ENCODE peak calls at places on chromosomes 11 and 22, in nine cellular contexts. One of them, this sample, is unnamed.

GRCh38 chr11:75718406-75719088 is 909 bp downstream of the MOGAT2 start:
- DNase-seq in fibroblast of lung: no peak
- DNase-seq in activated gamma-delta T cell treated with anti-CD3 and anti-CD28 coated beads, Interleukin-2, amount 50 U/mL, for 16 hours: no peak
- DNase-seq in stimulated activated naive CD4-positive, alpha-beta T cell: no peak
- DNase-seq in spleen: no peak
- DNase-seq in activated T-helper 1 cell treated with anti-CD3 and anti-CD28 coated beads, Interleukin-12 subunit alpha, Interleukin-12 subunit beta, Interleukin-2, Interleukin-4 antibody, amounts not matched to agents 30 ng/mL and 10 ng/mL and 1 ng/mL, durations not matched to agents 14 hours and 24 hours and 36 hours: no peak
- DNase-seq in left ventricle myocardium inferior: no peak
- DNase-seq in globus pallidus: no peak
- DNase-seq in activated CD4-positive, CD25-positive, alpha-beta regulatory T cell treated with anti-CD3 and anti-CD28 coated beads, Interleukin-2, amount 50 U/mL, for 16 hours: no peak
- DNase-seq in this sample: no peak

GRCh38 chr11:70088735-70089250 is 10.7 kb downstream of the ANO1 start:
- DNase-seq in fibroblast of lung: no peak
- DNase-seq in activated gamma-delta T cell treated with anti-CD3 and anti-CD28 coated beads, Interleukin-2, amount 50 U/mL, for 16 hours: no peak
- DNase-seq in stimulated activated naive CD4-positive, alpha-beta T cell: no peak
- DNase-seq in spleen: no peak
- DNase-seq in activated T-helper 1 cell treated with anti-CD3 and anti-CD28 coated beads, Interleukin-12 subunit alpha, Interleukin-12 subunit beta, Interleukin-2, Interleukin-4 antibody, amounts not matched to agents 30 ng/mL and 10 ng/mL and 1 ng/mL, durations not matched to agents 14 hours and 24 hours and 36 hours: no peak
- DNase-seq in left ventricle myocardium inferior: no peak
- DNase-seq in globus pallidus: no peak
- DNase-seq in activated CD4-positive, CD25-positive, alpha-beta regulatory T cell treated with anti-CD3 and anti-CD28 coated beads, Interleukin-2, amount 50 U/mL, for 16 hours: no peak
- DNase-seq in this sample: no peak

GRCh38 chr11:22454461-22454860 is 116.3 kb downstream of the SLC17A6 start:
- DNase-seq in fibroblast of lung: peak
- DNase-seq in activated gamma-delta T cell treated with anti-CD3 and anti-CD28 coated beads, Interleukin-2, amount 50 U/mL, for 16 hours: no peak
- DNase-seq in stimulated activated naive CD4-positive, alpha-beta T cell: no peak
- DNase-seq in spleen: no peak
- DNase-seq in activated T-helper 1 cell treated with anti-CD3 and anti-CD28 coated beads, Interleukin-12 subunit alpha, Interleukin-12 subunit beta, Interleukin-2, Interleukin-4 antibody, amounts not matched to agents 30 ng/mL and 10 ng/mL and 1 ng/mL, durations not matched to agents 14 hours and 24 hours and 36 hours: no peak
- DNase-seq in left ventricle myocardium inferior: no peak
- DNase-seq in globus pallidus: no peak
- DNase-seq in activated CD4-positive, CD25-positive, alpha-beta regulatory T cell treated with anti-CD3 and anti-CD28 coated beads, Interleukin-2, amount 50 U/mL, for 16 hours: no peak
- DNase-seq in this sample: no peak

GRCh38 chr22:17120281-17120680 is 879 bp downstream of the TMEM121B start:
- DNase-seq in fibroblast of lung: peak
- DNase-seq in activated gamma-delta T cell treated with anti-CD3 and anti-CD28 coated beads, Interleukin-2, amount 50 U/mL, for 16 hours: peak
- DNase-seq in stimulated activated naive CD4-positive, alpha-beta T cell: no peak
- DNase-seq in spleen: peak
- DNase-seq in activated T-helper 1 cell treated with anti-CD3 and anti-CD28 coated beads, Interleukin-12 subunit alpha, Interleukin-12 subunit beta, Interleukin-2, Interleukin-4 antibody, amounts not matched to agents 30 ng/mL and 10 ng/mL and 1 ng/mL, durations not matched to agents 14 hours and 24 hours and 36 hours: peak
- DNase-seq in left ventricle myocardium inferior: peak
- DNase-seq in globus pallidus: no peak
- DNase-seq in activated CD4-positive, CD25-positive, alpha-beta regulatory T cell treated with anti-CD3 and anti-CD28 coated beads, Interleukin-2, amount 50 U/mL, for 16 hours: no peak
- DNase-seq in this sample: peak

GRCh38 chr22:23207786-23208325 is 27.5 kb downstream of the BCR start:
- DNase-seq in fibroblast of lung: no peak
- DNase-seq in activated gamma-delta T cell treated with anti-CD3 and anti-CD28 coated beads, Interleukin-2, amount 50 U/mL, for 16 hours: no peak
- DNase-seq in stimulated activated naive CD4-positive, alpha-beta T cell: no peak
- DNase-seq in spleen: peak
- DNase-seq in activated T-helper 1 cell treated with anti-CD3 and anti-CD28 coated beads, Interleukin-12 subunit alpha, Interleukin-12 subunit beta, Interleukin-2, Interleukin-4 antibody, amounts not matched to agents 30 ng/mL and 10 ng/mL and 1 ng/mL, durations not matched to agents 14 hours and 24 hours and 36 hours: no peak
- DNase-seq in left ventricle myocardium inferior: no peak
- DNase-seq in globus pallidus: no peak
- DNase-seq in activated CD4-positive, CD25-positive, alpha-beta regulatory T cell treated with anti-CD3 and anti-CD28 coated beads, Interleukin-2, amount 50 U/mL, for 16 hours: no peak
- DNase-seq in this sample: no peak

GRCh38 chr11:95092549-95093324 is 3.1 kb downstream of the ENDOD1 start:
- DNase-seq in fibroblast of lung: peak
- DNase-seq in activated gamma-delta T cell treated with anti-CD3 and anti-CD28 coated beads, Interleukin-2, amount 50 U/mL, for 16 hours: no peak
- DNase-seq in stimulated activated naive CD4-positive, alpha-beta T cell: no peak
- DNase-seq in spleen: no peak
- DNase-seq in activated T-helper 1 cell treated with anti-CD3 and anti-CD28 coated beads, Interleukin-12 subunit alpha, Interleukin-12 subunit beta, Interleukin-2, Interleukin-4 antibody, amounts not matched to agents 30 ng/mL and 10 ng/mL and 1 ng/mL, durations not matched to agents 14 hours and 24 hours and 36 hours: no peak
- DNase-seq in left ventricle myocardium inferior: no peak
- DNase-seq in globus pallidus: no peak
- DNase-seq in activated CD4-positive, CD25-positive, alpha-beta regulatory T cell treated with anti-CD3 and anti-CD28 coated beads, Interleukin-2, amount 50 U/mL, for 16 hours: no peak
- DNase-seq in this sample: no peak

GRCh38 chr11:92455221-92455790 is 230.7 kb downstream of the FAT3 start:
- DNase-seq in fibroblast of lung: no peak
- DNase-seq in activated gamma-delta T cell treated with anti-CD3 and anti-CD28 coated beads, Interleukin-2, amount 50 U/mL, for 16 hours: no peak
- DNase-seq in stimulated activated naive CD4-positive, alpha-beta T cell: no peak
- DNase-seq in spleen: no peak
- DNase-seq in activated T-helper 1 cell treated with anti-CD3 and anti-CD28 coated beads, Interleukin-12 subunit alpha, Interleukin-12 subunit beta, Interleukin-2, Interleukin-4 antibody, amounts not matched to agents 30 ng/mL and 10 ng/mL and 1 ng/mL, durations not matched to agents 14 hours and 24 hours and 36 hours: no peak
- DNase-seq in left ventricle myocardium inferior: no peak
- DNase-seq in globus pallidus: peak
- DNase-seq in activated CD4-positive, CD25-positive, alpha-beta regulatory T cell treated with anti-CD3 and anti-CD28 coated beads, Interleukin-2, amount 50 U/mL, for 16 hours: no peak
- DNase-seq in this sample: no peak

GRCh38 chr22:38987171-38987895 is 5.2 kb downstream of the APOBEC3B start:
- DNase-seq in fibroblast of lung: no peak
- DNase-seq in activated gamma-delta T cell treated with anti-CD3 and anti-CD28 coated beads, Interleukin-2, amount 50 U/mL, for 16 hours: no peak
- DNase-seq in stimulated activated naive CD4-positive, alpha-beta T cell: no peak
- DNase-seq in spleen: no peak
- DNase-seq in activated T-helper 1 cell treated with anti-CD3 and anti-CD28 coated beads, Interleukin-12 subunit alpha, Interleukin-12 subunit beta, Interleukin-2, Interleukin-4 antibody, amounts not matched to agents 30 ng/mL and 10 ng/mL and 1 ng/mL, durations not matched to agents 14 hours and 24 hours and 36 hours: no peak
- DNase-seq in left ventricle myocardium inferior: no peak
- DNase-seq in globus pallidus: no peak
- DNase-seq in activated CD4-positive, CD25-positive, alpha-beta regulatory T cell treated with anti-CD3 and anti-CD28 coated beads, Interleukin-2, amount 50 U/mL, for 16 hours: no peak
- DNase-seq in this sample: no peak

GRCh38 chr11:97567801-97568200 is 1178.0 kb downstream of the JRKL start:
- DNase-seq in fibroblast of lung: no peak
- DNase-seq in activated gamma-delta T cell treated with anti-CD3 and anti-CD28 coated beads, Interleukin-2, amount 50 U/mL, for 16 hours: no peak
- DNase-seq in stimulated activated naive CD4-positive, alpha-beta T cell: no peak
- DNase-seq in spleen: no peak
- DNase-seq in activated T-helper 1 cell treated with anti-CD3 and anti-CD28 coated beads, Interleukin-12 subunit alpha, Interleukin-12 subunit beta, Interleukin-2, Interleukin-4 antibody, amounts not matched to agents 30 ng/mL and 10 ng/mL and 1 ng/mL, durations not matched to agents 14 hours and 24 hours and 36 hours: no peak
- DNase-seq in left ventricle myocardium inferior: no peak
- DNase-seq in globus pallidus: no peak
- DNase-seq in activated CD4-positive, CD25-positive, alpha-beta regulatory T cell treated with anti-CD3 and anti-CD28 coated beads, Interleukin-2, amount 50 U/mL, for 16 hours: no peak
- DNase-seq in this sample: no peak

GRCh38 chr11:78080818-78081495 is 1.3 kb upstream of the NDUFC2 start:
- DNase-seq in fibroblast of lung: peak
- DNase-seq in activated gamma-delta T cell treated with anti-CD3 and anti-CD28 coated beads, Interleukin-2, amount 50 U/mL, for 16 hours: no peak
- DNase-seq in stimulated activated naive CD4-positive, alpha-beta T cell: no peak
- DNase-seq in spleen: no peak
- DNase-seq in activated T-helper 1 cell treated with anti-CD3 and anti-CD28 coated beads, Interleukin-12 subunit alpha, Interleukin-12 subunit beta, Interleukin-2, Interleukin-4 antibody, amounts not matched to agents 30 ng/mL and 10 ng/mL and 1 ng/mL, durations not matched to agents 14 hours and 24 hours and 36 hours: no peak
- DNase-seq in left ventricle myocardium inferior: no peak
- DNase-seq in globus pallidus: no peak
- DNase-seq in activated CD4-positive, CD25-positive, alpha-beta regulatory T cell treated with anti-CD3 and anti-CD28 coated beads, Interleukin-2, amount 50 U/mL, for 16 hours: no peak
- DNase-seq in this sample: no peak

This sample was measured in naive thymus-derived CD4-positive, alpha-beta T cell.